ENCODE peak calls at places on chromosomes 11 and 22, in four cellular contexts. D is testis; F is activated effector memory CD4-positive, alpha-beta T cell treated with Interleukin-2 at 50 U/mL for 16 hours; J is AG20443. A is an unnamed sample.

GRCh38 chr11:1034001-1034400 is 2.5 kb downstream of the MUC6 start:
- DNase-seq in D (no peak), F (no peak), J (no peak), A (peak)

GRCh38 chr11:87266751-87267150 is 229.0 kb downstream of the TMEM135 start:
- DNase-seq in J (no peak), D (no peak), F (no peak), A (no peak)

GRCh38 chr11:31651208-31651607 is 141.6 kb downstream of the ELP4 start:
- DNase-seq in D (no peak), J (no peak), F (no peak), A (no peak)

GRCh38 chr11:76935030-76935429 is 74.3 kb downstream of the ACER3 start:
- DNase-seq in D (no peak), F (no peak), J (no peak), A (no peak)

GRCh38 chr22:31829505-31829904 is 75.7 kb downstream of the DEPDC5 start:
- DNase-seq in F (no peak), J (peak), D (no peak), A (peak)

GRCh38 chr11:116255234-116255953 is 517.4 kb downstream of the BUD13 start:
- DNase-seq in F (no peak), J (no peak), D (no peak), A (no peak)

GRCh38 chr11:79044211-79044610 is 396.6 kb downstream of the TENM4 start:
- DNase-seq in J (no peak), F (no peak), D (no peak), A (no peak)

GRCh38 chr11:116513278-116513823 is 259.4 kb downstream of the BUD13 start:
- DNase-seq in J (no peak), F (no peak), D (no peak), A (no peak)

GRCh38 chr11:57072640-57073039 is 83.9 kb downstream of the OR5AK2 start:
- DNase-seq in D (no peak), J (peak), F (no peak), A (no peak)

GRCh38 chr11:45161252-45162063 is 15.0 kb downstream of the PRDM11 start:
- DNase-seq in D (peak), F (no peak), J (peak), A (no peak)

GRCh38 chr11:122754553-122755322 is 83.6 kb upstream of the CRTAM start:
- DNase-seq in D (no peak), F (peak), J (no peak), A (no peak)